ENCODE peak calls at places on chromosomes 6 and 20, in seven cellular contexts. K is psoas muscle, C is dorsolateral prefrontal cortex, N is thyroid gland, V is cardiac muscle cell, P is A549, U is tibial artery. S is an unnamed sample.
A peak's percentile ranks its signal among the peaks of the same experiment; 100 is the strongest.

GRCh38 chr6:131061041-131061770 is 1.8 kb downstream of the EPB41L2 start:
- DNase-seq in K (no peak), C (no peak), V (peak; percentile 58), N (no peak), U (no peak), P (peak; percentile 52), S (no peak)

GRCh38 chr6:153485072-153485471 is 354.0 kb upstream of the RGS17 start:
- DNase-seq in P (no peak), N (no peak), C (no peak), U (no peak), V (no peak), K (no peak), S (no peak)

GRCh38 chr6:149985506-149985937 is 21.8 kb downstream of the ULBP1 start:
- DNase-seq in K (no peak), C (no peak), U (peak; percentile 37), N (no peak), V (no peak), P (no peak), S (no peak)

GRCh38 chr6:90103056-90103793 is 193.4 kb downstream of the BACH2 start:
- DNase-seq in K (no peak), V (no peak), N (no peak), C (no peak), P (peak; percentile 9), U (no peak), S (no peak)

GRCh38 chr6:27684264-27685211 is 211.6 kb upstream of the ZNF184 start:
- DNase-seq in P (peak; percentile 93), V (peak; percentile 26), N (peak; percentile 36), U (no peak), K (no peak), C (no peak), S (no peak)

GRCh38 chr6:156589281-156589680 is 187.9 kb upstream of the ARID1B start:
- DNase-seq in U (no peak), N (no peak), V (no peak), K (no peak), P (no peak), C (no peak), S (no peak)

GRCh38 chr6:49982046-49982445 is 12.6 kb upstream of the DEFB113 start:
- DNase-seq in P (no peak), V (peak; percentile 26), K (no peak), N (no peak), U (no peak), C (no peak), S (no peak)

GRCh38 chr6:159595173-159595572 is 97.9 kb downstream of the SOD2 start:
- DNase-seq in P (peak; percentile 52), K (no peak), C (no peak), U (no peak), N (no peak), V (no peak), S (peak; percentile 87)

GRCh38 chr20:32189691-32190607 is 17.6 kb downstream of the PLAGL2 start:
- DNase-seq in V (peak; percentile 70), U (peak; percentile 72), K (peak; percentile 73), C (peak; percentile 55), P (no peak), N (peak; percentile 59), S (no peak)

GRCh38 chr6:129507059-129507807 is 202.7 kb downstream of the ARHGAP18 start:
- DNase-seq in U (no peak), K (no peak), N (no peak), V (no peak), P (no peak), C (no peak), S (no peak)

GRCh38 chr6:152316024-152316423 is 321.1 kb downstream of the SYNE1 start:
- DNase-seq in N (peak; percentile 17), U (peak; percentile 78), P (no peak), C (no peak), V (no peak), K (peak; percentile 54), S (peak; percentile 57)

GRCh38 chr6:35663447-35664235 is 25.1 kb downstream of the FKBP5 start:
- DNase-seq in C (no peak), K (no peak), U (no peak), P (no peak), V (peak; percentile 33), N (no peak), S (no peak)

GRCh38 chr6:30555428-30556005 is 772 bp downstream of the GNL1 start:
- DNase-seq in C (peak; percentile 34), N (peak; percentile 59), P (no peak), V (peak; percentile 75), K (peak; percentile 75), U (peak; percentile 78), S (peak; percentile 13)

GRCh38 chr6:167401525-167402194 is 76.8 kb downstream of the TTLL2 start:
- DNase-seq in V (no peak), C (no peak), P (no peak), N (peak; percentile 93), K (no peak), U (no peak), S (no peak)

GRCh38 chr6:21908117-21908848 is 314.7 kb downstream of the SOX4 start:
- DNase-seq in V (no peak), K (no peak), P (no peak), C (no peak), N (no peak), U (no peak), S (no peak)

GRCh38 chr6:30816791-30817739 is 67.3 kb upstream of the DDR1 start:
- DNase-seq in C (no peak), K (no peak), N (no peak), V (no peak), U (no peak), P (no peak), S (no peak)

GRCh38 chr6:98672681-98673475 is 161.5 kb upstream of the POU3F2 start:
- DNase-seq in N (no peak), P (no peak), C (no peak), U (no peak), V (no peak), K (no peak), S (no peak)

GRCh38 chr6:52998603-52999002 is 3.5 kb upstream of the GSTA4 start:
- DNase-seq in C (no peak), K (no peak), U (no peak), P (no peak), N (no peak), V (no peak), S (no peak)

GRCh38 chr6:147459772-147460171 is 48.7 kb upstream of the SAMD5 start:
- DNase-seq in C (no peak), N (no peak), P (no peak), U (no peak), V (no peak), K (no peak), S (no peak)

GRCh38 chr20:37373020-37373592 is 27.2 kb downstream of the SRC start:
- DNase-seq in K (no peak), N (no peak), U (no peak), V (no peak), C (no peak), P (no peak), S (no peak)

GRCh38 chr6:42507195-42507594 is 55.5 kb upstream of the TRERF1 start:
- DNase-seq in C (no peak), P (no peak), K (no peak), U (no peak), N (no peak), V (no peak), S (no peak)

GRCh38 chr6:73394577-73395354 is at the start of gene DDX43:
- DNase-seq in N (peak; percentile 57), C (no peak), V (no peak), U (peak; percentile 78), P (no peak), K (peak; percentile 75), S (peak; percentile 32)

GRCh38 chr20:3515379-3516175 is 44.8 kb downstream of the ATRN start:
- DNase-seq in N (no peak), C (no peak), K (no peak), V (no peak), U (no peak), P (no peak), S (no peak)

GRCh38 chr20:53003420-53003819 is 31.3 kb downstream of the TSHZ2 start:
- DNase-seq in C (no peak), K (no peak), V (no peak), U (no peak), N (no peak), P (no peak), S (no peak)

GRCh38 chr6:36382976-36383375 is 4.5 kb downstream of the ETV7 start:
- DNase-seq in K (no peak), C (no peak), N (no peak), U (no peak), P (no peak), V (no peak), S (no peak)

GRCh38 chr6:56869346-56869745 is 85.6 kb upstream of the BEND6 start:
- DNase-seq in N (no peak), C (no peak), U (no peak), P (no peak), K (no peak), V (no peak), S (no peak)
- H3K27ac ChIP-seq in N (no peak overlapping the region), C (no peak overlapping the region), U (no peak overlapping the region), P (peak overlapping the region; percentile 82), K (no peak overlapping the region), V (no peak overlapping the region), S (no peak overlapping the region)

DNA sequence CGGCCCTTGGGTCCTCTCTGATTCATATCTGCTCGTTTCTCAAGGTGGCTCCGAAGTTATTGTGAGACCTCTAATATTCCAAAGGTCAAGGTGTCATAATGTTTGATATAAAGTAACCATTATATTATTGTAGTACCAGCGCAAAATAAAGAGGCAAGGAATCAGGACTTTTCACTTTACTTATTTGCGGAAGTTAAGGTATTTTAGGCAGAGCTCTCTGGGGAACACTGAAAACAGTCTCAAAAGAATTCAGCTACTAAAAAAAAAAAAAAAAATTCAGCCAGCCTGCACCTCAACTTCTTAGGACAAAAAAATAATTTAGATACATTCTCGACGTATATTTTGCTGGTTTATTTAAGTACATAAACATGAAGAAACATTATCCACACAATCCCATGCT is 2.4 kb downstream of the OSER1 start:
- DNase-seq in N (no peak), K (no peak), U (no peak), C (no peak), P (no peak), V (no peak), S (no peak)
- H3K4me3 ChIP-seq in N (no peak overlapping the region), K (peak overlapping the region; percentile 77), U (peak overlapping the region; percentile 98), C (no peak overlapping the region), P (peak overlapping the region; percentile 64), V (no peak overlapping the region), S (peak overlapping the region; percentile 55)

DNA sequence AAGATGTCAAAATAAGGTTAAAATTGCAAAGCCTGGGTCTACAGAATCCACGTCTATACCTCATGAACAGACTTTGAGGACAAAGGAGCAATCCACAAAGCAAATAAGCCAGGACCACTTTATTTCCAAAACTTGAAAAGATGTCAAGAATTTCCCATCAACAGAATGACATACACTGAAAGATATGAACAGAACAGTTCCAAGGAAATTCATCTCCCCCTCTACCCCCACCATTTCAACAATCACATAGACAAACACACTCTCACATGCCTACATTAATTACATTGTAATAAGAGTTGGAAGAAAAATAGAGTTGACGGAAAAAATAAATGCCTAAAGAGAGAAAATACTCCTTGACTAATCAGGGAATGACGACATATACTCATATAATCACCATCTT is 45.2 kb upstream of the NHSL1 start:
- DNase-seq in N (no peak), K (no peak), U (no peak), P (no peak), C (no peak), V (no peak), S (no peak)
- H3K27ac ChIP-seq in N (no peak overlapping the region), K (no peak overlapping the region), U (peak overlapping the region; percentile 34), P (no peak overlapping the region), C (no peak overlapping the region), V (no peak overlapping the region), S (no peak overlapping the region)

DNA sequence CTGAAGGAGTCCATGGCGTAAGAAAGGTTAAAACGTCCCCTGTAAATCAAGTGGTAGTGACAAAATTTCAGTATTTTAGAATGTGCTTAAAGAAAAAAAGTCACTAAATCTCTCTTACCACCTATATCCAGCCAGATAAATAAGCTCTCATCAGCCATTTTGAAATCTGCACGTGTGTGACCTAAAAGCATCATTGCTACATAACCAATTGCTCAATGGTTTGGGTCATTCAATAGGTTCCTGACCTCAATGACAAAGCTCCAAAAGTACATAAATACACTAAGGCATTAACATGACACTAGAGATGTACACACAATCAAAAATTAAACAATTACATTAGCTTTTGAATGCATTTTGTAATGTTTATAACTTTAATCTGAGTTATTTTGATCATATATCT is 272.4 kb downstream of the GMDS start:
- DNase-seq in C (no peak), U (no peak), P (no peak), N (no peak), K (no peak), V (no peak), S (no peak)
- H3K4me3 ChIP-seq in C (no peak overlapping the region), U (no peak overlapping the region), P (no peak overlapping the region), N (no peak overlapping the region), K (no peak overlapping the region), V (no peak overlapping the region), S (no peak overlapping the region)